ENCODE peak calls at places on chromosomes 7 and 10, in six cellular contexts. V, T, S, P, G and A are unnamed samples.

GRCh38 chr10:69088801-69089501 is 1.0 kb downstream of the SRGN start:
- DNase-seq in S (no peak), T (peak; percentile 52), G (peak; percentile 37), P (no peak), V (no peak), A (no peak)

GRCh38 chr7:44617225-44617885 is 10.9 kb downstream of the OGDH start:
- DNase-seq in G (peak; percentile 42), P (no peak), V (no peak), S (no peak), T (peak; percentile 82), A (no peak)

GRCh38 chr10:10786334-10787090 is 231.2 kb upstream of the CELF2 start:
- DNase-seq in G (peak; percentile 4), T (peak; percentile 67), V (no peak), P (no peak), S (no peak), A (no peak)

GRCh38 chr10:86450806-86451603 is 70.6 kb downstream of the WAPL start:
- DNase-seq in T (no peak), P (no peak), V (no peak), G (no peak), S (no peak), A (no peak)

GRCh38 chr10:132272061-132272766 is 35.5 kb downstream of the STK32C start:
- DNase-seq in T (peak; percentile 60), V (no peak), P (no peak), G (no peak), S (no peak), A (no peak)

GRCh38 chr7:53596230-53596629 is 560.8 kb downstream of the POM121L12 start:
- DNase-seq in P (peak; percentile 93), T (no peak), G (peak; percentile 31), V (no peak), S (peak; percentile 70), A (no peak)

GRCh38 chr7:36600869-36601530 is 123.3 kb downstream of the AOAH start:
- DNase-seq in S (no peak), G (no peak), V (no peak), T (peak; percentile 70), P (no peak), A (no peak)

GRCh38 chr10:92681306-92681823 is 8.4 kb upstream of the HHEX start:
- DNase-seq in V (no peak), T (no peak), P (no peak), G (no peak), S (no peak), A (no peak)

GRCh38 chr7:17448479-17449423 is 150.3 kb downstream of the AHR start:
- DNase-seq in T (peak; percentile 62), P (no peak), S (no peak), V (no peak), G (no peak), A (no peak)

GRCh38 chr7:29843106-29843505 is 36.8 kb downstream of the WIPF3 start:
- DNase-seq in P (no peak), S (no peak), G (no peak), V (no peak), T (no peak), A (peak; percentile 71)

GRCh38 chr10:33115720-33116119 is 157.7 kb upstream of the ITGB1 start:
- DNase-seq in G (peak; percentile 42), V (no peak), P (no peak), S (no peak), T (peak; percentile 63), A (no peak)

GRCh38 chr10:96416643-96417042 is 57.8 kb upstream of the OPALIN start:
- DNase-seq in S (no peak), T (no peak), V (no peak), G (peak; percentile 54), P (no peak), A (no peak)

GRCh38 chr7:28123752-28124151 is 56.8 kb downstream of the JAZF1 start:
- DNase-seq in P (no peak), T (no peak), S (no peak), G (no peak), V (no peak), A (no peak)

GRCh38 chr7:8938036-8938435 is 504.6 kb downstream of the NXPH1 start:
- DNase-seq in G (no peak), S (no peak), V (no peak), P (no peak), T (no peak), A (no peak)

GRCh38 chr10:63373176-63373575 is 92.6 kb downstream of the JMJD1C start:
- DNase-seq in T (no peak), P (no peak), S (no peak), V (no peak), G (no peak), A (no peak)

GRCh38 chr10:21627331-21627730 is 93.3 kb downstream of the MLLT10 start:
- DNase-seq in T (no peak), G (no peak), S (no peak), V (no peak), P (no peak), A (no peak)

GRCh38 chr10:32077896-32078295 is 21.7 kb upstream of the KIF5B start:
- DNase-seq in G (peak; percentile 72), T (peak; percentile 72), S (no peak), P (peak; percentile 67), V (no peak), A (no peak)

GRCh38 chr7:20229652-20230500 is 12.7 kb upstream of the MACC1 start:
- DNase-seq in G (peak; percentile 94), S (no peak), V (no peak), P (no peak), T (peak; percentile 93), A (no peak)

GRCh38 chr7:81415181-81415580 is 354.7 kb downstream of the HGF start:
- DNase-seq in S (no peak), P (no peak), V (no peak), T (peak; percentile 58), G (no peak), A (no peak)

GRCh38 chr10:99330675-99330924 is 1.4 kb downstream of the CNNM1 start:
- DNase-seq in T (no peak), V (no peak), P (no peak), S (no peak), G (no peak), A (no peak)

GRCh38 chr10:71048995-71049650 is 160.8 kb upstream of the PCBD1 start:
- DNase-seq in S (no peak), P (no peak), G (no peak), T (no peak), V (no peak), A (no peak)

GRCh38 chr10:78255796-78256638 is 222.4 kb downstream of the RPS24 start:
- DNase-seq in S (no peak), P (peak; percentile 93), G (peak; percentile 87), T (peak; percentile 99), V (peak; percentile 7), A (no peak)

GRCh38 chr7:74304550-74304949 is 15.3 kb downstream of the CLIP2 start:
- DNase-seq in V (no peak), T (no peak), G (no peak), P (no peak), S (no peak), A (no peak)

GRCh38 chr7:131830681-131831080 is 274.3 kb upstream of the PODXL start:
- DNase-seq in T (no peak), V (no peak), S (no peak), P (peak; percentile 31), G (no peak), A (no peak)

GRCh38 chr7:131835141-131835540 is 278.7 kb upstream of the PODXL start:
- DNase-seq in T (no peak), S (no peak), P (no peak), G (no peak), V (no peak), A (no peak)

GRCh38 chr7:131826960-131827359 is 270.5 kb upstream of the PODXL start:
- DNase-seq in P (peak; percentile 97), T (no peak), G (peak; percentile 43), V (no peak), S (peak; percentile 48), A (no peak)

GRCh38 chr7:131827421-131827820 is 271.0 kb upstream of the PODXL start:
- DNase-seq in S (no peak), T (no peak), P (peak; percentile 74), G (no peak), V (no peak), A (no peak)

GRCh38 chr7:131829911-131830310 is 273.5 kb upstream of the PODXL start:
- DNase-seq in V (peak; percentile 38), T (no peak), G (no peak), S (peak; percentile 90), P (peak; percentile 96), A (no peak)
- H3K4me2 ChIP-seq in V (peak overlapping the region; percentile 38), T (no peak overlapping the region), G (no peak overlapping the region), S (peak overlapping the region; percentile 22), P (peak overlapping the region; percentile 9), A (no peak overlapping the region)

GRCh38 chr10:29658984-29659769 is 24.4 kb upstream of the SVIL start:
- DNase-seq in S (no peak), V (no peak), T (peak; percentile 100), G (peak; percentile 84), P (peak; percentile 85), A (no peak)

GRCh38 chr10:29657719-29658274 is 23.0 kb upstream of the SVIL start:
- DNase-seq in T (no peak), V (no peak), G (no peak), S (no peak), P (no peak), A (no peak)

GRCh38 chr10:29656451-29656992 is 21.8 kb upstream of the SVIL start:
- DNase-seq in T (no peak), V (no peak), P (no peak), G (no peak), S (no peak), A (no peak)

GRCh38 chr10:29663718-29664117 is 28.9 kb upstream of the SVIL start:
- DNase-seq in V (no peak), T (no peak), S (no peak), G (no peak), P (no peak), A (no peak)

GRCh38 chr10:29659770-29660097 is 25.0 kb upstream of the SVIL start:
- DNase-seq in V (no peak), G (no peak), P (no peak), S (no peak), T (no peak), A (no peak)
- H2BK5ac ChIP-seq in V (no peak overlapping the region), G (peak overlapping the region; percentile 64), P (no peak overlapping the region), S (no peak overlapping the region), T (peak overlapping the region; percentile 49), A (no peak overlapping the region)

DNA sequence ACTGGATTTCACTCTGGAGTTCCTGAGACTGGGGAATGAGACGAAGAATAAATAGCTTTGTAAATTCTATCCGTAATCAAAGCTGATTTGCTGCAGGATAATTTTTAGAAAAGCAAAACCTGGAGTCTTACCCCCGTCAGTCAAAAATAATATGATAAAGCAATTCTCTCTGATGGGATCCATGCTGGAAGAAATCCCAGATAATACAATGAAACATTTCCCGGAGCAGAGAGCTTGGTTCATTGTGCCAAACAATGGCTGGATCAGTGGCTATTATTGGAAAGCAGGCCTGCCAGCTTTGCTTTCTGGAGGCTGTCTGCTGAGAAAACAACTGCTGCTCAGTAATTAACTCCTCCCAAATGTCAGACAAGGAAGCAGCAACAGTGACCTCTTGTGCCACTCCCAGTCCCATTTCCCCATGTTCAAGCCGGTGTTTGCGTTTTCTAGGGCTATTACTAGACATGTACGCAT is 609.4 kb upstream of the PCDH15 start:
- DNase-seq in S (peak; percentile 44), G (no peak), V (peak; percentile 19), P (peak; percentile 65), T (no peak), A (peak; percentile 80)
- H3K4me2 ChIP-seq in S (no peak overlapping the region), G (no peak overlapping the region), V (no peak overlapping the region), P (no peak overlapping the region), T (no peak overlapping the region), A (no peak overlapping the region)

DNA sequence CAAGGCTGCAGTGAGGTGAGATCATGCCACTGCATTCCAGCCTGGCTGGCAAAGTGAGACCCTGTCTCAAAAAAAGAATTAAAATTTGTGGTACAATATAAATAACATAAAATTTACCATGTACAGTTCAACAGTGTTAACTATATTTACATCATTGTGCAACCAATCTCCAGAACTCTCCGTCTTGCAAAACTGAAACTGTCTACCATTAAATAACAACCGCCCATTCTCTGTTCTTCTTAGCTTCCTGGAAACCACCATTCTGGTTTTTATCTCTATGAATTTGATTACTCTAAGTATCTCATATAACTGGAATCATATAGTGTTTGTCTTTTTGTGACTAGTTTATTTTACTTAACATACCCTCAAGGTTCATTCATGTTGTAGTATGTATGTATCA is 167.6 kb downstream of the AUTS2 start:
- DNase-seq in G (no peak), T (no peak), P (no peak), S (no peak), V (no peak), A (no peak)
- H2BK5ac ChIP-seq in G (no peak overlapping the region), T (no peak overlapping the region), P (no peak overlapping the region), S (no peak overlapping the region), V (no peak overlapping the region), A (no peak overlapping the region)